ENCODE peak calls at places on chromosomes 3 and 15, in ten cellular contexts. Y is RWPE1, Z is lower lobe of right lung, C is Calu3, U is A549, S is retinal pigment epithelial cell, E is AG09319, Q is cardiac fibroblast, I is AG10803, V is fibroblast of villous mesenchyme. X is an unnamed sample.

GRCh38 chr3:117565777-117566176 is 856.2 kb downstream of the TUSC7 start:
- DNase-seq in Y (no peak), Z (no peak), C (no peak), U (no peak), S (no peak), E (no peak), Q (no peak), I (no peak), V (no peak), X (no peak)

GRCh38 chr3:7924228-7924627 is 577.4 kb upstream of the LMCD1 start:
- DNase-seq in Y (no peak), Z (no peak), C (no peak), U (no peak), S (no peak), E (no peak), Q (no peak), I (no peak), V (no peak), X (no peak)

GRCh38 chr3:46882377-46883015 is 5.0 kb downstream of the PTH1R start:
- DNase-seq in Y (no peak), Z (no peak), C (no peak), U (peak), S (no peak), E (no peak), Q (peak), I (no peak), V (peak), X (no peak)

GRCh38 chr3:36212291-36212690 is 168.0 kb upstream of the STAC start:
- DNase-seq in Y (no peak), Z (no peak), C (no peak), U (peak), S (peak), E (peak), Q (peak), I (peak), V (peak), X (no peak)

GRCh38 chr3:13655074-13655913 is 106.4 kb downstream of the FBLN2 start:
- DNase-seq in Y (peak), Z (no peak), C (peak), U (peak), S (no peak), E (no peak), Q (peak), I (peak), V (peak), X (no peak)

GRCh38 chr15:92510163-92510882 is 116.6 kb downstream of the ST8SIA2 start:
- DNase-seq in Y (peak), Z (no peak), C (no peak), U (peak), S (no peak), E (no peak), Q (no peak), I (peak), V (no peak), X (no peak)

GRCh38 chr3:49534581-49535495 is 19.4 kb upstream of the BSN start:
- DNase-seq in Y (no peak), Z (no peak), C (no peak), U (peak), S (no peak), E (no peak), Q (no peak), I (no peak), V (no peak), X (peak)

GRCh38 chr3:140376136-140376889 is 301.6 kb upstream of the TRIM42 start:
- DNase-seq in Y (no peak), Z (no peak), C (no peak), U (no peak), S (no peak), E (no peak), Q (no peak), I (no peak), V (no peak), X (no peak)

GRCh38 chr3:149152420-149152819 is 23.0 kb downstream of the HPS3 start:
- DNase-seq in Y (no peak), Z (no peak), C (no peak), U (no peak), S (no peak), E (no peak), Q (peak), I (peak), V (peak), X (no peak)

GRCh38 chr3:161409069-161409468 is 37.8 kb upstream of the SPTSSB start:
- DNase-seq in Y (peak), Z (no peak), C (peak), U (peak), S (no peak), E (no peak), Q (peak), I (peak), V (peak), X (no peak)

GRCh38 chr15:98560338-98560737 is 88.0 kb upstream of the IGF1R start:
- DNase-seq in Y (peak), Z (no peak), C (no peak), U (no peak), S (no peak), E (no peak), Q (no peak), I (no peak), V (no peak), X (no peak)

GRCh38 chr3:58071480-58071971 is 63.3 kb downstream of the FLNB start:
- DNase-seq in Y (no peak), Z (no peak), C (no peak), U (peak), S (no peak), E (no peak), Q (no peak), I (no peak), V (no peak), X (no peak)

GRCh38 chr3:140540262-140540661 is 137.6 kb upstream of the TRIM42 start:
- DNase-seq in Y (no peak), Z (no peak), C (no peak), U (no peak), S (no peak), E (no peak), Q (no peak), I (no peak), V (no peak), X (no peak)

GRCh38 chr15:31814082-31814481 is 216.2 kb upstream of the CHRNA7 start:
- DNase-seq in Y (no peak), Z (no peak), C (no peak), U (no peak), S (no peak), E (no peak), Q (no peak), I (no peak), V (no peak), X (peak)

GRCh38 chr3:45968706-45969105 is 25.4 kb downstream of the CXCR6 start:
- DNase-seq in Y (no peak), Z (no peak), C (no peak), U (no peak), S (no peak), E (no peak), Q (peak), I (peak), V (peak), X (no peak)

GRCh38 chr15:36511594-36511993 is 67.8 kb upstream of the CDIN1 start:
- DNase-seq in Y (no peak), Z (no peak), C (no peak), U (no peak), S (no peak), E (no peak), Q (no peak), I (no peak), V (no peak), X (no peak)

GRCh38 chr3:153163349-153164008 is 1.5 kb downstream of the RAP2B start:
- DNase-seq in Y (peak), Z (no peak), C (no peak), U (peak), S (no peak), E (no peak), Q (peak), I (peak), V (peak), X (no peak)

GRCh38 chr3:183826854-183827253 is 1.5 kb upstream of the MAP6D1 start:
- DNase-seq in Y (no peak), Z (no peak), C (no peak), U (no peak), S (no peak), E (no peak), Q (no peak), I (no peak), V (no peak), X (no peak)

GRCh38 chr3:183825380-183826161 is at the start of gene MAP6D1:
- DNase-seq in Y (peak), Z (no peak), C (peak), U (peak), S (no peak), E (peak), Q (peak), I (peak), V (peak), X (peak)

GRCh38 chr3:183823963-183824362 is 1.4 kb downstream of the MAP6D1 start:
- DNase-seq in Y (peak), Z (no peak), C (no peak), U (no peak), S (no peak), E (no peak), Q (no peak), I (no peak), V (no peak), X (no peak)

GRCh38 chr3:183826448-183826847 is 1.1 kb upstream of the MAP6D1 start:
- DNase-seq in Y (no peak), Z (no peak), C (no peak), U (no peak), S (no peak), E (no peak), Q (no peak), I (no peak), V (no peak), X (peak)

DNA sequence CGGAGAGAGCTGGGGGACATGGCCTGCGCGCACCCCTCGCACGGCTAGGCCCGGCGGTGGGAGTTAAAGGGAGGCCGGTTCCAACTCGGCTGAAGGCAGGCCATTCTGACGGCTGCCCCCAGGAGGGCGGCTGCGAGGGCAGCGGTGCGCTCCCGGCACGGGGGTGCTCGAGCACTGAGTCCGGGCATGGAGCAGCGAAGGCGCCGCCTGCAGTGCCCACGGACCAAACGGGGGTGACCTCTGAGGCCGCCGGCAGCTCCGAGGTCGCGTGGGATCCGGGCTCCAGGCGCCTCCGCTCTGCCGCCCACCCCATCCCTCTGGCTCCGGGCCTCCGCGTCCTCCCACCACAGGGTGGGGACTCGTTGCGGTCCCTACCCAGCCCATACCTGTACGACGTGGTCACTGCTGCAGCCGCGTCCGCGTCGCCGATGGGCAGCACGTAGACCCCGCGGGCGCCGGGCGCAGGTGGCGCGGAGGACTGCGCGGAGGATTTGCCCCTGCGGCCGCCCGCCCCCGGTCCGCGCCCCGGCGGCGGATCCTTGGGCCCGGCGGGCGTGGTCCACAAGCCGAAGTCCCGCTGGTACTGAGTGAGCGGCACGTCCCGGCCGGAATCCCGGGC is 507 bp downstream of the MAP6D1 start:
- DNase-seq in Y (peak), Z (no peak), C (peak), U (no peak), S (no peak), E (no peak), Q (no peak), I (no peak), V (peak), X (no peak)
- TF ChIP-seq CTCF in Y (no peak), Z (no peak), C (no peak), U (no peak), S (no peak), E (no peak), Q (peak), I (peak), V (no peak), X (no peak)

DNA sequence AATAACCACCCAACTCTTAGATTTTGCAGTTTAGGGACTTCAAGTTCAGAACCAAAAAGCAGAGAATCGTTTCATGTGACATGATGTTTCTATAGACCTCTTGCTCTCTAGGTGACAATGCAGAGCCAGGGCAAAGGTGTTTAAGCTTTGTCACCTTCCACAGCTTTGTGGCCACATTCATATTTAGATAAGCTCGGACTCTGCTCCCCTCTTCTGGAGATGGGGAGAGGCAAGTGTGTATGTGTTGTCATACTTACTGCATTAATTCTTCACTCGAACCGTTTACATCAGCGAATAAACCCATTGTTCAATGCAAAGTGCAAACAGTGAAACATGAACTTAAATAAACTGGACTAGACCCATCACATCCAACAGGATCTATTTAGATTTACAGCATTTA is 33.2 kb downstream of the ST3GAL6 start:
- DNase-seq in Y (no peak), Z (no peak), C (no peak), U (no peak), S (no peak), E (no peak), Q (no peak), I (no peak), V (no peak), X (no peak)
- TF ChIP-seq CTCF in Y (no peak), Z (no peak), C (no peak), U (no peak), S (no peak), E (no peak), Q (no peak), I (no peak), V (no peak), X (no peak)

DNA sequence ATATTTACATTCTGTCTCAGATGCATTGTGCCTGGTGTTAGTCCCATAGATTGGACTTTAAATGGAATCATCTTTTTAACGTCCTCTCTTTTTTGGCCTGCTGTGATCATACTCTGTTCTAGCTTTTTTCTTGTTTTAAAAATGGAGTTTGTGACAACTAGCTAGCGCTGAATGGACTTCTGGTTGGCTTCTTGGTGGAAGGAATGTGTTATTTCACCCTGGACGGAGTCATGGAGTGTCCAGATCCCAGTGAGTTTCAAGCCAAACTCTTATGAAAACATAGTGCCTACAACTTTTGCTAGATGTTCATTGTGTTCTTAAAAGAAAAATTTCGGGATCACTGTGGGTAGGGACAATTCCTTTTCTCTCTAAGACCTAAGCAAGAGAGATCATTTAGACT is 192.6 kb downstream of the TCF12 start:
- DNase-seq in Y (no peak), Z (no peak), C (no peak), U (no peak), S (no peak), E (no peak), Q (no peak), I (no peak), V (no peak), X (no peak)
- TF ChIP-seq CTCF in Y (no peak), Z (no peak), C (no peak), U (no peak), S (peak), E (no peak), Q (peak), I (peak), V (peak), X (no peak)

GRCh38 chr3:126485131-126485530 is 9.4 kb upstream of the ZXDC start:
- DNase-seq in Y (no peak), Z (no peak), C (no peak), U (no peak), S (no peak), E (no peak), Q (no peak), I (no peak), V (no peak), X (no peak)

GRCh38 chr3:126488205-126488604 is 12.5 kb upstream of the ZXDC start:
- DNase-seq in Y (no peak), Z (peak), C (no peak), U (no peak), S (no peak), E (no peak), Q (no peak), I (no peak), V (no peak), X (no peak)

GRCh38 chr3:126485956-126486884 is 10.5 kb upstream of the ZXDC start:
- DNase-seq in Y (peak), Z (no peak), C (no peak), U (no peak), S (no peak), E (no peak), Q (no peak), I (no peak), V (no peak), X (no peak)

GRCh38 chr3:126488886-126489569 is 13.3 kb upstream of the ZXDC start:
- DNase-seq in Y (no peak), Z (no peak), C (no peak), U (no peak), S (no peak), E (no peak), Q (no peak), I (no peak), V (no peak), X (no peak)

GRCh38 chr3:126487151-126487771 is 11.6 kb upstream of the ZXDC start:
- DNase-seq in Y (peak), Z (peak), C (no peak), U (no peak), S (peak), E (no peak), Q (peak), I (peak), V (no peak), X (no peak)
- TF ChIP-seq CTCF in Y (no peak), Z (no peak), C (peak), U (no peak), S (peak), E (peak), Q (peak), I (peak), V (no peak), X (no peak)

GRCh38 chr3:182618981-182619591 is 174.2 kb upstream of the ATP11B start:
- DNase-seq in Y (peak), Z (no peak), C (peak), U (no peak), S (no peak), E (no peak), Q (peak), I (peak), V (peak), X (no peak)

GRCh38 chr3:182621435-182622240 is 171.7 kb upstream of the ATP11B start:
- DNase-seq in Y (no peak), Z (no peak), C (peak), U (no peak), S (no peak), E (no peak), Q (no peak), I (no peak), V (no peak), X (no peak)

GRCh38 chr3:182617511-182617910 is 175.8 kb upstream of the ATP11B start:
- DNase-seq in Y (no peak), Z (no peak), C (no peak), U (no peak), S (no peak), E (no peak), Q (no peak), I (no peak), V (no peak), X (no peak)

GRCh38 chr3:182620715-182621434 is 172.4 kb upstream of the ATP11B start:
- DNase-seq in Y (no peak), Z (no peak), C (no peak), U (no peak), S (no peak), E (no peak), Q (no peak), I (no peak), V (no peak), X (no peak)

GRCh38 chr3:182618085-182618732 is 175.1 kb upstream of the ATP11B start:
- DNase-seq in Y (no peak), Z (no peak), C (peak), U (peak), S (no peak), E (no peak), Q (peak), I (peak), V (peak), X (peak)
- TF ChIP-seq CTCF in Y (peak), Z (peak), C (peak), U (peak), S (peak), E (no peak), Q (no peak), I (peak), V (peak), X (peak)

DNA sequence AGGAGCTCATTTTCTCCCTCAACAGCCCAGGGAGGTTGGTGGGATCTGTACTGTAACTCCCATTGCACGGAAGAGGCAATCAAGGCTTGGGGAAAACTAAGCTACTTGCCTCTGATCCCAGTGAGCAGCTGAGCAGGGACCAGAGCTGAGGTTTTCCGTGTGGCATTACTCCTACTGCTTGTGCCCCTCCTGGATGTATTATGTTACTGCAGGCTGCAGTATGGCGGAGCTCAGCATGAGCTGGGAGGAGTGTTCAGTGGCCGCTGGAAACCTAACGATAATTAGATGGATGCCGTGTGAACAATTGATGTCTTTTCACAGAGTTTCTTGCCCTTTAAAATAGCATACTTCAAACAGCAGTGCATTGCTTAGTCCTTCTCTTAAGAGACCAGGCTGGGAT is 2.0 kb upstream of the TPRG1 start:
- DNase-seq in Y (no peak), Z (no peak), C (no peak), U (no peak), S (no peak), E (no peak), Q (no peak), I (no peak), V (no peak), X (no peak)
- TF ChIP-seq CTCF in Y (no peak), Z (no peak), C (no peak), U (no peak), S (peak), E (no peak), Q (peak), I (no peak), V (peak), X (no peak)

GRCh38 chr15:66402885-66403284 is 16.2 kb downstream of the MAP2K1 start:
- DNase-seq in Y (no peak), Z (no peak), C (no peak), U (no peak), S (no peak), E (no peak), Q (no peak), I (no peak), V (no peak), X (no peak)
- TF ChIP-seq CTCF in Y (no peak), Z (no peak), C (no peak), U (no peak), S (no peak), E (no peak), Q (no peak), I (no peak), V (no peak), X (no peak)

GRCh38 chr15:58840048-58840447 is 68.9 kb downstream of the MINDY2 start:
- DNase-seq in Y (no peak), Z (no peak), C (peak), U (no peak), S (peak), E (peak), Q (peak), I (peak), V (peak), X (no peak)

GRCh38 chr15:58842713-58843396 is 71.8 kb downstream of the MINDY2 start:
- DNase-seq in Y (no peak), Z (no peak), C (no peak), U (no peak), S (no peak), E (no peak), Q (no peak), I (no peak), V (no peak), X (no peak)

GRCh38 chr15:58839485-58839884 is 68.4 kb downstream of the MINDY2 start:
- DNase-seq in Y (peak), Z (no peak), C (no peak), U (peak), S (no peak), E (no peak), Q (peak), I (peak), V (peak), X (no peak)
- TF ChIP-seq CTCF in Y (peak), Z (no peak), C (no peak), U (peak), S (peak), E (no peak), Q (peak), I (peak), V (peak), X (no peak)

GRCh38 chr3:52614689-52615088 is 71.0 kb downstream of the PBRM1 start:
- DNase-seq in Y (no peak), Z (no peak), C (no peak), U (no peak), S (no peak), E (no peak), Q (no peak), I (no peak), V (peak), X (no peak)

GRCh38 chr3:52625041-52625440 is 60.7 kb downstream of the PBRM1 start:
- DNase-seq in Y (no peak), Z (no peak), C (no peak), U (no peak), S (no peak), E (no peak), Q (no peak), I (no peak), V (no peak), X (no peak)

GRCh38 chr3:52623234-52623792 is 62.4 kb downstream of the PBRM1 start:
- DNase-seq in Y (no peak), Z (no peak), C (no peak), U (no peak), S (no peak), E (no peak), Q (no peak), I (no peak), V (peak), X (no peak)

GRCh38 chr3:52615178-52615577 is 70.5 kb downstream of the PBRM1 start:
- DNase-seq in Y (no peak), Z (no peak), C (no peak), U (no peak), S (no peak), E (no peak), Q (peak), I (peak), V (no peak), X (no peak)

GRCh38 chr3:52620580-52620979 is 65.1 kb downstream of the PBRM1 start:
- DNase-seq in Y (no peak), Z (no peak), C (no peak), U (no peak), S (no peak), E (no peak), Q (no peak), I (no peak), V (no peak), X (no peak)
- TF ChIP-seq CTCF in Y (no peak), Z (no peak), C (no peak), U (no peak), S (no peak), E (no peak), Q (no peak), I (no peak), V (no peak), X (no peak)

GRCh38 chr3:107913671-107914070 is 177.2 kb downstream of the CD47 start:
- DNase-seq in Y (no peak), Z (no peak), C (no peak), U (no peak), S (no peak), E (no peak), Q (peak), I (peak), V (no peak), X (no peak)
- TF ChIP-seq CTCF in Y (no peak), Z (no peak), C (no peak), U (no peak), S (no peak), E (no peak), Q (no peak), I (no peak), V (no peak), X (no peak)